ENCODE peak calls at places on chromosomes 11 and 22, in eight cellular contexts. One of them, this sample, is unnamed.
A peak's percentile ranks its signal among the peaks of the same experiment; 100 is the strongest.

GRCh38 chr22:37498289-37498909 is 12.2 kb upstream of the MFNG start:
- DNase-seq in AG04450: no peak
- DNase-seq in HTR-8/SVneo: no peak
- DNase-seq in NCI-H2029 treated with DMSO at 0.1 percent for 48 hours: no peak
- DNase-seq in aorta: no peak
- DNase-seq in naive thymus-derived CD8-positive, alpha-beta T cell: peak; percentile 75
- DNase-seq in GF-D8: no peak
- DNase-seq in endothelial cell of umbilical vein: peak; percentile 20
- DNase-seq in this sample: peak; percentile 46

GRCh38 chr22:29167032-29167911 is 38.4 kb upstream of the EMID1 start:
- DNase-seq in AG04450: no peak
- DNase-seq in HTR-8/SVneo: no peak
- DNase-seq in NCI-H2029 treated with DMSO at 0.1 percent for 48 hours: no peak
- DNase-seq in aorta: peak; percentile 61
- DNase-seq in naive thymus-derived CD8-positive, alpha-beta T cell: peak; percentile 30
- DNase-seq in GF-D8: peak; percentile 93
- DNase-seq in endothelial cell of umbilical vein: no peak
- DNase-seq in this sample: peak; percentile 95

GRCh38 chr11:86197448-86197847 is 47.1 kb upstream of the EED start:
- DNase-seq in AG04450: no peak
- DNase-seq in HTR-8/SVneo: no peak
- DNase-seq in NCI-H2029 treated with DMSO at 0.1 percent for 48 hours: no peak
- DNase-seq in aorta: no peak
- DNase-seq in naive thymus-derived CD8-positive, alpha-beta T cell: no peak
- DNase-seq in GF-D8: peak; percentile 71
- DNase-seq in endothelial cell of umbilical vein: no peak
- DNase-seq in this sample: no peak

GRCh38 chr11:75642402-75643113 is 26.3 kb downstream of the MAP6 start:
- DNase-seq in AG04450: no peak
- DNase-seq in HTR-8/SVneo: no peak
- DNase-seq in NCI-H2029 treated with DMSO at 0.1 percent for 48 hours: peak; percentile 37
- DNase-seq in aorta: no peak
- DNase-seq in naive thymus-derived CD8-positive, alpha-beta T cell: no peak
- DNase-seq in GF-D8: no peak
- DNase-seq in endothelial cell of umbilical vein: no peak
- DNase-seq in this sample: no peak

GRCh38 chr11:76206327-76207081 is at the start of gene WNT11:
- DNase-seq in AG04450: no peak
- DNase-seq in HTR-8/SVneo: peak; percentile 48
- DNase-seq in NCI-H2029 treated with DMSO at 0.1 percent for 48 hours: no peak
- DNase-seq in aorta: peak; percentile 87
- DNase-seq in naive thymus-derived CD8-positive, alpha-beta T cell: no peak
- DNase-seq in GF-D8: no peak
- DNase-seq in endothelial cell of umbilical vein: no peak
- DNase-seq in this sample: peak; percentile 39

GRCh38 chr11:8732748-8733241 is 50.2 kb downstream of the RPL27A start:
- DNase-seq in AG04450: no peak
- DNase-seq in HTR-8/SVneo: peak; percentile 63
- DNase-seq in NCI-H2029 treated with DMSO at 0.1 percent for 48 hours: no peak
- DNase-seq in aorta: peak; percentile 92
- DNase-seq in naive thymus-derived CD8-positive, alpha-beta T cell: no peak
- DNase-seq in GF-D8: no peak
- DNase-seq in endothelial cell of umbilical vein: peak; percentile 84
- DNase-seq in this sample: no peak

GRCh38 chr11:19355601-19356000 is 114.9 kb upstream of the E2F8 start:
- DNase-seq in AG04450: no peak
- DNase-seq in HTR-8/SVneo: no peak
- DNase-seq in NCI-H2029 treated with DMSO at 0.1 percent for 48 hours: no peak
- DNase-seq in aorta: no peak
- DNase-seq in naive thymus-derived CD8-positive, alpha-beta T cell: no peak
- DNase-seq in GF-D8: no peak
- DNase-seq in endothelial cell of umbilical vein: no peak
- DNase-seq in this sample: no peak

GRCh38 chr22:23079240-23079768 is 9.0 kb downstream of the GNAZ start:
- DNase-seq in AG04450: no peak
- DNase-seq in HTR-8/SVneo: no peak
- DNase-seq in NCI-H2029 treated with DMSO at 0.1 percent for 48 hours: no peak
- DNase-seq in aorta: no peak
- DNase-seq in naive thymus-derived CD8-positive, alpha-beta T cell: no peak
- DNase-seq in GF-D8: no peak
- DNase-seq in endothelial cell of umbilical vein: no peak
- DNase-seq in this sample: no peak

GRCh38 chr22:41315586-41315985 is 14.3 kb downstream of the ZC3H7B start:
- DNase-seq in AG04450: no peak
- DNase-seq in HTR-8/SVneo: no peak
- DNase-seq in NCI-H2029 treated with DMSO at 0.1 percent for 48 hours: no peak
- DNase-seq in aorta: no peak
- DNase-seq in naive thymus-derived CD8-positive, alpha-beta T cell: no peak
- DNase-seq in GF-D8: no peak
- DNase-seq in endothelial cell of umbilical vein: no peak
- DNase-seq in this sample: no peak

GRCh38 chr22:20972014-20972797 is 5.2 kb downstream of the AIFM3 start:
- DNase-seq in AG04450: no peak
- DNase-seq in HTR-8/SVneo: peak; percentile 22
- DNase-seq in NCI-H2029 treated with DMSO at 0.1 percent for 48 hours: no peak
- DNase-seq in aorta: no peak
- DNase-seq in naive thymus-derived CD8-positive, alpha-beta T cell: no peak
- DNase-seq in GF-D8: no peak
- DNase-seq in endothelial cell of umbilical vein: no peak
- DNase-seq in this sample: no peak

GRCh38 chr11:103537904-103538502 is 428.8 kb downstream of the DYNC2H1 start:
- DNase-seq in AG04450: no peak
- DNase-seq in HTR-8/SVneo: peak; percentile 51
- DNase-seq in NCI-H2029 treated with DMSO at 0.1 percent for 48 hours: no peak
- DNase-seq in aorta: no peak
- DNase-seq in naive thymus-derived CD8-positive, alpha-beta T cell: no peak
- DNase-seq in GF-D8: peak; percentile 42
- DNase-seq in endothelial cell of umbilical vein: peak; percentile 54
- DNase-seq in this sample: no peak

GRCh38 chr11:64367931-64368672 is 9.1 kb downstream of the RPS6KA4 start:
- DNase-seq in AG04450: no peak
- DNase-seq in HTR-8/SVneo: no peak
- DNase-seq in NCI-H2029 treated with DMSO at 0.1 percent for 48 hours: no peak
- DNase-seq in aorta: peak; percentile 74
- DNase-seq in naive thymus-derived CD8-positive, alpha-beta T cell: no peak
- DNase-seq in GF-D8: no peak
- DNase-seq in endothelial cell of umbilical vein: no peak
- DNase-seq in this sample: no peak

GRCh38 chr11:65416341-65417185 is 6.0 kb upstream of the NEAT1 start:
- DNase-seq in AG04450: no peak
- DNase-seq in HTR-8/SVneo: peak; percentile 87
- DNase-seq in NCI-H2029 treated with DMSO at 0.1 percent for 48 hours: peak; percentile 62
- DNase-seq in aorta: peak; percentile 97
- DNase-seq in naive thymus-derived CD8-positive, alpha-beta T cell: peak; percentile 90
- DNase-seq in GF-D8: peak; percentile 41
- DNase-seq in endothelial cell of umbilical vein: peak; percentile 86
- DNase-seq in this sample: peak; percentile 67

GRCh38 chr11:30092518-30092917 is 75.7 kb upstream of the KCNA4 start:
- DNase-seq in AG04450: no peak
- DNase-seq in HTR-8/SVneo: no peak
- DNase-seq in NCI-H2029 treated with DMSO at 0.1 percent for 48 hours: no peak
- DNase-seq in aorta: no peak
- DNase-seq in naive thymus-derived CD8-positive, alpha-beta T cell: no peak
- DNase-seq in GF-D8: no peak
- DNase-seq in endothelial cell of umbilical vein: no peak
- DNase-seq in this sample: no peak

GRCh38 chr22:27697888-27698287 is 103.7 kb downstream of the MN1 start:
- DNase-seq in AG04450: no peak
- DNase-seq in HTR-8/SVneo: no peak
- DNase-seq in NCI-H2029 treated with DMSO at 0.1 percent for 48 hours: no peak
- DNase-seq in aorta: no peak
- DNase-seq in naive thymus-derived CD8-positive, alpha-beta T cell: no peak
- DNase-seq in GF-D8: no peak
- DNase-seq in endothelial cell of umbilical vein: no peak
- DNase-seq in this sample: no peak

GRCh38 chr11:122727101-122727929 is 71.8 kb downstream of the UBASH3B start:
- DNase-seq in AG04450: no peak
- DNase-seq in HTR-8/SVneo: no peak
- DNase-seq in NCI-H2029 treated with DMSO at 0.1 percent for 48 hours: no peak
- DNase-seq in aorta: no peak
- DNase-seq in naive thymus-derived CD8-positive, alpha-beta T cell: peak; percentile 27
- DNase-seq in GF-D8: no peak
- DNase-seq in endothelial cell of umbilical vein: peak; percentile 34
- DNase-seq in this sample: peak; percentile 25

This sample was measured in Kasumi-1.